ENCODE peak calls at places on chromosomes 7 and 10, in six cellular contexts. Z is fibroblast of lung, W is suprapubic skin, A is cardiac fibroblast, F is Peyer's patch, O is MM.1S. D is an unnamed sample.

GRCh38 chr7:92797284-92797683 is 39.1 kb downstream of the CDK6 start:
- DNase-seq in Z (peak), F (no peak), W (no peak), A (peak), O (no peak), D (peak)

GRCh38 chr7:132745510-132745909 is 169.2 kb upstream of the PLXNA4 start:
- DNase-seq in Z (no peak), O (no peak), W (no peak), A (no peak), F (no peak), D (no peak)

GRCh38 chr10:62115842-62116241 is 152.8 kb downstream of the RTKN2 start:
- DNase-seq in Z (no peak), F (no peak), W (no peak), O (no peak), A (no peak), D (no peak)

GRCh38 chr10:107163086-107163880 is 1.2 kb downstream of the SORCS1 start:
- DNase-seq in A (peak), W (no peak), O (no peak), F (no peak), Z (no peak), D (no peak)

GRCh38 chr10:19704544-19704943 is 111.7 kb upstream of the PLXDC2 start:
- DNase-seq in Z (peak), O (no peak), A (no peak), W (no peak), F (no peak), D (no peak)

GRCh38 chr10:123911866-123912265 is 20.3 kb upstream of the CPXM2 start:
- DNase-seq in W (no peak), F (no peak), O (no peak), Z (no peak), A (no peak), D (no peak)

GRCh38 chr10:78688945-78689935 is 379.5 kb upstream of the ZMIZ1 start:
- DNase-seq in A (peak), F (no peak), Z (no peak), W (no peak), O (no peak), D (peak)

GRCh38 chr10:97849101-97849490 is 547 bp upstream of the GOLGA7B start:
- DNase-seq in F (no peak), W (no peak), Z (no peak), A (no peak), O (no peak), D (no peak)

GRCh38 chr10:129709627-129710509 is 242.8 kb downstream of the MGMT start:
- DNase-seq in A (no peak), O (no peak), Z (no peak), W (no peak), F (no peak), D (no peak)

GRCh38 chr10:3784510-3785250 is at the start of gene KLF6:
- DNase-seq in Z (no peak), W (no peak), F (no peak), A (peak), O (peak), D (no peak)

GRCh38 chr7:125814030-125814535 is 884.5 kb upstream of the POT1 start:
- DNase-seq in F (no peak), Z (peak), A (no peak), W (no peak), O (no peak), D (peak)

GRCh38 chr7:1160665-1161010 is 642 bp upstream of the ZFAND2A start:
- DNase-seq in W (no peak), Z (no peak), A (no peak), O (peak), F (no peak), D (no peak)

GRCh38 chr7:83105948-83106347 is 56.7 kb downstream of the PCLO start:
- DNase-seq in F (no peak), Z (no peak), W (no peak), O (no peak), A (no peak), D (no peak)

GRCh38 chr7:81256991-81257390 is 338.1 kb upstream of the SEMA3C start:
- DNase-seq in Z (no peak), O (no peak), A (peak), F (no peak), W (no peak), D (no peak)

GRCh38 chr10:79018591-79019011 is 50.2 kb upstream of the ZMIZ1 start:
- DNase-seq in A (no peak), Z (peak), F (no peak), W (peak), O (no peak), D (no peak)

GRCh38 chr10:33803248-33803647 is 468.8 kb upstream of the NRP1 start:
- DNase-seq in O (no peak), F (no peak), A (peak), Z (peak), W (no peak), D (peak)

GRCh38 chr10:58518775-58519174 is 6.1 kb downstream of the BICC1 start:
- DNase-seq in F (no peak), A (peak), Z (peak), O (no peak), W (no peak), D (peak)

DNA sequence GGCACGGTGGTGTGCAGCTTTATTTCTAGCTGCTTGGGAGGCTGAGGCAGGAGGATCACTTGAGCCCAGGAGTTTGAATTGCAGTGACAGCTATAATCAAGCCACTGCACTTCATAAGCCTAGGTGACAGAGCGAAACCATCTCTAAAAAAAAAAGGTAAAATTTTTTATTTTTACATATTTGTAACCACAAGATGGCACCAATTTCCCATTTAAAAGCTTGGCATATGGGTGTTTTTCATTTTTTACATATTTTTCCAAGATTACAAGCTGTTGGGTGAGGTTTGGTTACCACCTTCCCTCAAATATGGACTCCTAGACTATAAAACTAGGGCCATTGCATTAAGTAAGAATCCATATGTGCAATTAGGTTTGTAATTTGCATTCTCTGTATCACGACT is 129.2 kb upstream of the ACBD5 start:
- DNase-seq in F (no peak), O (no peak), Z (no peak), A (peak), W (no peak), D (no peak)
- TF ChIP-seq CTCF in F (no peak), O (no peak), Z (peak), A (no peak), W (no peak), D (no peak)

GRCh38 chr10:86668297-86669165 is at the start of gene LDB3:
- DNase-seq in O (no peak), Z (peak), F (peak), A (peak), W (no peak), D (peak)
- H3K4me3 ChIP-seq in O (no peak), Z (no peak), F (peak), A (no peak), W (peak), D (no peak)

GRCh38 chr7:64794171-64794844 is at the start of gene ZNF138:
- DNase-seq in F (peak), A (peak), W (peak), Z (peak), O (peak), D (peak)
- TF ChIP-seq CTCF in F (no peak), A (no peak), W (no peak), Z (no peak), O (no peak), D (no peak)

DNA sequence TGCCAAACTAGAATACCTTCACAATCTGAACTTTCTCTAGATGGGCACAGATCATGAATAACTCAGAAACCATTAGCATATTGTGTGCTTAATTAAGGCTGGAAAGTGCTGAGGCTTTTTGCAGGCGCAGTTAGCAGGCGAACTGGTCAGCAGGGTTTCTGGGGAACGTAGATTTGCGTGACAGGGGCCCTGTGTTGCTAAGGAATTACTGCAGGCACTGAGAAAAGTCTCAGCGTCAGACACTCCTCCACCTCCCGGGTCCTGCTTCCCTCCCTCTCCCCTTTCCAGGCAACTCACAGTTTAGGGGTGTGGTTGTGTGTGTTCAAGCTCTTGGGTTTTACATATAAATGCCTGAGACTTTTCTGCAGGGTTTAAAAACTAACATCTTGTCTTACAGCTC is 2.2 kb downstream of the MAP3K8 start:
- DNase-seq in A (peak), O (peak), F (no peak), Z (peak), W (no peak), D (peak)
- H3K4me3 ChIP-seq in A (peak), O (peak), F (peak), Z (peak), W (peak), D (no peak)

GRCh38 chr7:136714062-136714461 is 154.4 kb upstream of the CHRM2 start:
- DNase-seq in A (no peak), O (no peak), W (no peak), Z (no peak), F (no peak), D (no peak)

GRCh38 chr7:136710751-136711150 is 157.7 kb upstream of the CHRM2 start:
- DNase-seq in F (no peak), Z (no peak), A (no peak), O (no peak), W (no peak), D (no peak)

GRCh38 chr7:136709876-136710275 is 158.6 kb upstream of the CHRM2 start:
- DNase-seq in O (no peak), F (no peak), Z (no peak), W (no peak), A (no peak), D (no peak)
- TF ChIP-seq CTCF in O (no peak), F (no peak), Z (no peak), W (no peak), A (no peak), D (no peak)

DNA sequence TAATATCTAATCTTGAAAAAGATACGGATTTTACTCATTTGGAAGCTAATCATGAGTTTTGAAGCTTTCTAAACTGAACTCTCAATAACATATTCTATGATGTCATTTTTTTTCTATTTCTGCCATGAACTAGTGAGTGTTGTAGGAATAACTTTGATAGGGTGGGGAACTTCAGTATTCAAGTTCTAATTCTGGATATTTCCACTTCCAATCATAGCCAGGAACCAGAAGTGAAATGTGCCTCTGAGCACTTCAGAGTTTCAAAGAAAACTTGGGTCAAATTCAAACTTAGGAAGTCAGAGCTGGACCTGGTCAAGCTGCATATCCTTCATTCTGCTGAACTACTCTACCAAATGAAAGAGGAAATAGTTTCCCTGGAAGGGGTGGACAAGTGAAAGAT is 847 bp downstream of the AGMO start:
- DNase-seq in O (no peak), W (no peak), F (no peak), Z (no peak), A (peak), D (no peak)
- H3K4me3 ChIP-seq in O (no peak), W (no peak), F (peak), Z (no peak), A (peak), D (no peak)

DNA sequence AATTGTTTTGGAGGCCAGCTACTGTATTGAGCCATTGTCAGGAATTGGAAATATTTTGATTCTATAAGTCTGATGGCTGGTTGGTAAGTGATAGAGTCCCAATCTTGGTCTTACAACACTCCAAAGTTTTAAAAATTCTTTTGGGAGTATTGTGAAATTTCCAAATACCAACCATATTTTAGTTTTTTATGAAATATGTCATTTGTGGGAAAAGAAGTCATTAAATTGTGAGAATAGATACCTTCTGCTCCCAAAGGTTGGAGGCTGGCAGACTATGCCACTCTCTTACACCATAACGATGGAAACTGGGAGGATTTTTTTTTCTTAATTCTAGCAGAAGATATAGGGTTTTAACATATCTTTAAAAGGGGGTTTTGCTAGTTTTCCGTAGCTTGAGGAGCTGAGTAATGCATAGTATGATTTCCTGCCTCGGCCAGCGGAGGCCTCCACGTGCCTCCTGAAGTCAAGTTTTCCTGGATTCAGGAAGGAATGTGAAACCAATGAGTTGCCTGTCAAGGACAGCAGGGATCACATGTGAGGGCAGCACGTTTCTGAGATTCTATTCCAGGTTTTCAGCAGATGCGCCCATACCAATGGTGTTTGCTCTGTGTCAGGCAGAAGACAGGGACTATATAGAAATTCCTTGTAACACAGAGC is 92.2 kb upstream of the LAMB4 start:
- DNase-seq in W (no peak), Z (peak), A (peak), F (no peak), O (no peak), D (no peak)
- TF ChIP-seq CTCF in W (no peak), Z (peak), A (no peak), F (no peak), O (no peak), D (no peak)

DNA sequence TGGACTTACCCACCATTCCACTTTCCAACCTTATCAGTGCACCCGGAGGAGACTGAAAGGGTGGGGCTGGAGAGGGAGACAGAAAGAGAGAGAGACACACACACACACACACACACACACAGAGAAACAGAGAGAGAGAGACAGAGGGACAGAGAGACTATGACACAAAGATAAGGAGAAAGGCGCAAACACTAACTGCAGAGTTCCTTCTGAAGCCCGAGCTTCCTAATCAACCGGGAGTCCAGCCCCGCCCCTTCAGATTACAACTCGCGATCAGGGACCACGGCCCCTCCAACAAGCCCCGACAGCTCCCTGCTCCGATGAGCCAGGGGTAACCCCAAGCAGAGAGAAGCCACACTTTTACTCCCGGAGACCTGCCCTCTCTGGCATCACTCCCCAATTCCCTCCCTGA is 499 bp downstream of the GAL3ST4 start:
- DNase-seq in O (no peak), W (no peak), A (peak), F (no peak), Z (no peak), D (peak)
- H3K4me3 ChIP-seq in O (no peak), W (peak), A (peak), F (peak), Z (peak), D (peak)

GRCh38 chr7:151018421-151019129 is 5.7 kb downstream of the ATG9B start:
- DNase-seq in A (no peak), O (no peak), W (no peak), F (no peak), Z (peak), D (peak)
- TF ChIP-seq CTCF in A (no peak), O (no peak), W (no peak), F (no peak), Z (no peak), D (no peak)